ENCODE peak calls at places on chromosome 6, in five cellular contexts. One of them, this sample, is unnamed.
A peak's percentile ranks its signal among the peaks of the same experiment; 100 is the strongest.

GRCh38 chr6:166341915-166342292 is 441 bp downstream of the SFT2D1 start:
- DNase-seq in ovary: no peak
- DNase-seq in esophagus squamous epithelium: no peak
- DNase-seq in upper lobe of right lung: no peak
- DNase-seq in CD8-positive, alpha-beta T cell: no peak
- DNase-seq in this sample: peak; percentile 38

GRCh38 chr6:121042766-121043165 is 291.5 kb downstream of the TBC1D32 start:
- DNase-seq in ovary: no peak
- DNase-seq in esophagus squamous epithelium: no peak
- DNase-seq in upper lobe of right lung: no peak
- DNase-seq in CD8-positive, alpha-beta T cell: no peak
- DNase-seq in this sample: no peak

GRCh38 chr6:142537612-142538478 is 236.0 kb downstream of the ADGRG6 start:
- DNase-seq in ovary: no peak
- DNase-seq in esophagus squamous epithelium: no peak
- DNase-seq in upper lobe of right lung: no peak
- DNase-seq in CD8-positive, alpha-beta T cell: no peak
- DNase-seq in this sample: no peak

GRCh38 chr6:111573118-111573883 is 32.4 kb downstream of the TRAF3IP2 start:
- DNase-seq in ovary: no peak
- DNase-seq in esophagus squamous epithelium: no peak
- DNase-seq in upper lobe of right lung: no peak
- DNase-seq in CD8-positive, alpha-beta T cell: no peak
- DNase-seq in this sample: no peak

GRCh38 chr6:9699890-9700289 is 715.0 kb downstream of the TFAP2A start:
- DNase-seq in ovary: no peak
- DNase-seq in esophagus squamous epithelium: no peak
- DNase-seq in upper lobe of right lung: no peak
- DNase-seq in CD8-positive, alpha-beta T cell: no peak
- DNase-seq in this sample: no peak

GRCh38 chr6:31497595-31498476 is at the start of gene MICB:
- DNase-seq in ovary: peak; percentile 72
- DNase-seq in esophagus squamous epithelium: no peak
- DNase-seq in upper lobe of right lung: peak; percentile 90
- DNase-seq in CD8-positive, alpha-beta T cell: peak; percentile 88
- DNase-seq in this sample: peak; percentile 89

GRCh38 chr6:75333811-75334210 is 49.2 kb upstream of the TMEM30A start:
- DNase-seq in ovary: no peak
- DNase-seq in esophagus squamous epithelium: no peak
- DNase-seq in upper lobe of right lung: no peak
- DNase-seq in CD8-positive, alpha-beta T cell: no peak
- DNase-seq in this sample: no peak

GRCh38 chr6:3620937-3621336 is 130.6 kb downstream of the PXDC1 start:
- DNase-seq in ovary: no peak
- DNase-seq in esophagus squamous epithelium: no peak
- DNase-seq in upper lobe of right lung: no peak
- DNase-seq in CD8-positive, alpha-beta T cell: no peak
- DNase-seq in this sample: no peak

GRCh38 chr6:100678027-100678426 is 203.1 kb downstream of the ASCC3 start:
- DNase-seq in ovary: no peak
- DNase-seq in esophagus squamous epithelium: no peak
- DNase-seq in upper lobe of right lung: no peak
- DNase-seq in CD8-positive, alpha-beta T cell: no peak
- DNase-seq in this sample: no peak

GRCh38 chr6:22756365-22756764 is 187.0 kb downstream of the HDGFL1 start:
- DNase-seq in ovary: no peak
- DNase-seq in esophagus squamous epithelium: no peak
- DNase-seq in upper lobe of right lung: no peak
- DNase-seq in CD8-positive, alpha-beta T cell: no peak
- DNase-seq in this sample: no peak

GRCh38 chr6:7479801-7480266 is 61.6 kb upstream of the DSP start:
- DNase-seq in ovary: no peak
- DNase-seq in esophagus squamous epithelium: no peak
- DNase-seq in upper lobe of right lung: no peak
- DNase-seq in CD8-positive, alpha-beta T cell: no peak
- DNase-seq in this sample: peak; percentile 62

GRCh38 chr6:139597781-139598368 is 223.4 kb upstream of the CITED2 start:
- DNase-seq in ovary: peak; percentile 87
- DNase-seq in esophagus squamous epithelium: no peak
- DNase-seq in upper lobe of right lung: peak; percentile 72
- DNase-seq in CD8-positive, alpha-beta T cell: no peak
- DNase-seq in this sample: peak; percentile 80

GRCh38 chr6:25130518-25130917 is 148.7 kb upstream of the CARMIL1 start:
- DNase-seq in ovary: no peak
- DNase-seq in esophagus squamous epithelium: no peak
- DNase-seq in upper lobe of right lung: no peak
- DNase-seq in CD8-positive, alpha-beta T cell: no peak
- DNase-seq in this sample: no peak

GRCh38 chr6:105151644-105152043 is 28.2 kb downstream of the POPDC3 start:
- DNase-seq in ovary: no peak
- DNase-seq in esophagus squamous epithelium: no peak
- DNase-seq in upper lobe of right lung: no peak
- DNase-seq in CD8-positive, alpha-beta T cell: no peak
- DNase-seq in this sample: no peak

GRCh38 chr6:35299674-35300073 is 2.1 kb downstream of the DEF6 start:
- DNase-seq in ovary: no peak
- DNase-seq in esophagus squamous epithelium: no peak
- DNase-seq in upper lobe of right lung: no peak
- DNase-seq in CD8-positive, alpha-beta T cell: peak; percentile 43
- DNase-seq in this sample: no peak

GRCh38 chr6:7899046-7899888 is 11.3 kb downstream of the TXNDC5 start:
- DNase-seq in ovary: no peak
- DNase-seq in esophagus squamous epithelium: no peak
- DNase-seq in upper lobe of right lung: no peak
- DNase-seq in CD8-positive, alpha-beta T cell: no peak
- DNase-seq in this sample: no peak

GRCh38 chr6:168163096-168163731 is 84.2 kb upstream of the FRMD1 start:
- DNase-seq in ovary: no peak
- DNase-seq in esophagus squamous epithelium: no peak
- DNase-seq in upper lobe of right lung: no peak
- DNase-seq in CD8-positive, alpha-beta T cell: no peak
- DNase-seq in this sample: peak; percentile 70

GRCh38 chr6:37171141-37171969 is 1.4 kb downstream of the PIM1 start:
- DNase-seq in ovary: peak; percentile 67
- DNase-seq in esophagus squamous epithelium: no peak
- DNase-seq in upper lobe of right lung: peak; percentile 78
- DNase-seq in CD8-positive, alpha-beta T cell: peak; percentile 42
- DNase-seq in this sample: peak; percentile 74

GRCh38 chr6:161068296-161068695 is 76.7 kb downstream of the MAP3K4 start:
- DNase-seq in ovary: no peak
- DNase-seq in esophagus squamous epithelium: no peak
- DNase-seq in upper lobe of right lung: no peak
- DNase-seq in CD8-positive, alpha-beta T cell: no peak
- DNase-seq in this sample: no peak

GRCh38 chr6:148857817-148858390 is 111.1 kb downstream of the UST start:
- DNase-seq in ovary: no peak
- DNase-seq in esophagus squamous epithelium: no peak
- DNase-seq in upper lobe of right lung: no peak
- DNase-seq in CD8-positive, alpha-beta T cell: no peak
- DNase-seq in this sample: no peak

GRCh38 chr6:64041373-64041772 is 405.8 kb downstream of the PHF3 start:
- DNase-seq in ovary: no peak
- DNase-seq in esophagus squamous epithelium: no peak
- DNase-seq in upper lobe of right lung: no peak
- DNase-seq in CD8-positive, alpha-beta T cell: no peak
- DNase-seq in this sample: no peak

GRCh38 chr6:20873425-20874190 is 339.4 kb downstream of the CDKAL1 start:
- DNase-seq in ovary: no peak
- DNase-seq in esophagus squamous epithelium: no peak
- DNase-seq in upper lobe of right lung: no peak
- DNase-seq in CD8-positive, alpha-beta T cell: no peak
- DNase-seq in this sample: no peak

GRCh38 chr6:44002071-44002590 is 125.1 kb downstream of the MRPL14 start:
- DNase-seq in ovary: no peak
- DNase-seq in esophagus squamous epithelium: no peak
- DNase-seq in upper lobe of right lung: peak; percentile 75
- DNase-seq in CD8-positive, alpha-beta T cell: no peak
- DNase-seq in this sample: no peak

GRCh38 chr6:83169511-83169910 is 23.6 kb downstream of the PGM3 start:
- DNase-seq in ovary: no peak
- DNase-seq in esophagus squamous epithelium: no peak
- DNase-seq in upper lobe of right lung: no peak
- DNase-seq in CD8-positive, alpha-beta T cell: no peak
- DNase-seq in this sample: no peak

GRCh38 chr6:56193846-56194245 is 53.5 kb downstream of the COL21A1 start:
- DNase-seq in ovary: no peak
- DNase-seq in esophagus squamous epithelium: no peak
- DNase-seq in upper lobe of right lung: no peak
- DNase-seq in CD8-positive, alpha-beta T cell: no peak
- DNase-seq in this sample: no peak

GRCh38 chr6:45376310-45377040 is 1.3 kb downstream of the SUPT3H start:
- DNase-seq in ovary: no peak
- DNase-seq in esophagus squamous epithelium: no peak
- DNase-seq in upper lobe of right lung: no peak
- DNase-seq in CD8-positive, alpha-beta T cell: no peak
- DNase-seq in this sample: peak; percentile 5

GRCh38 chr6:4021133-4021861 is 57.6 kb downstream of the FAM217A start:
- DNase-seq in ovary: peak; percentile 94
- DNase-seq in esophagus squamous epithelium: peak; percentile 59
- DNase-seq in upper lobe of right lung: peak; percentile 98
- DNase-seq in CD8-positive, alpha-beta T cell: peak; percentile 85
- DNase-seq in this sample: peak; percentile 97

GRCh38 chr6:1820165-1820564 is 210.4 kb downstream of the FOXC1 start:
- DNase-seq in ovary: no peak
- DNase-seq in esophagus squamous epithelium: no peak
- DNase-seq in upper lobe of right lung: no peak
- DNase-seq in CD8-positive, alpha-beta T cell: no peak
- DNase-seq in this sample: no peak

GRCh38 chr6:132188865-132189264 is 212.4 kb downstream of the MOXD1 start:
- DNase-seq in ovary: no peak
- DNase-seq in esophagus squamous epithelium: no peak
- DNase-seq in upper lobe of right lung: no peak
- DNase-seq in CD8-positive, alpha-beta T cell: no peak
- DNase-seq in this sample: no peak

GRCh38 chr6:69768664-69769063 is 28.1 kb downstream of the LMBRD1 start:
- DNase-seq in ovary: no peak
- DNase-seq in esophagus squamous epithelium: no peak
- DNase-seq in upper lobe of right lung: no peak
- DNase-seq in CD8-positive, alpha-beta T cell: no peak
- DNase-seq in this sample: no peak

GRCh38 chr6:137316626-137317025 is 97.4 kb upstream of the IFNGR1 start:
- DNase-seq in ovary: no peak
- DNase-seq in esophagus squamous epithelium: no peak
- DNase-seq in upper lobe of right lung: no peak
- DNase-seq in CD8-positive, alpha-beta T cell: no peak
- DNase-seq in this sample: no peak
- TF ChIP-seq CTCF in ovary: no peak
- TF ChIP-seq CTCF in esophagus squamous epithelium: no peak
- TF ChIP-seq CTCF in upper lobe of right lung: no peak
- TF ChIP-seq CTCF in CD8-positive, alpha-beta T cell: no peak
- TF ChIP-seq CTCF in this sample: no peak

DNA sequence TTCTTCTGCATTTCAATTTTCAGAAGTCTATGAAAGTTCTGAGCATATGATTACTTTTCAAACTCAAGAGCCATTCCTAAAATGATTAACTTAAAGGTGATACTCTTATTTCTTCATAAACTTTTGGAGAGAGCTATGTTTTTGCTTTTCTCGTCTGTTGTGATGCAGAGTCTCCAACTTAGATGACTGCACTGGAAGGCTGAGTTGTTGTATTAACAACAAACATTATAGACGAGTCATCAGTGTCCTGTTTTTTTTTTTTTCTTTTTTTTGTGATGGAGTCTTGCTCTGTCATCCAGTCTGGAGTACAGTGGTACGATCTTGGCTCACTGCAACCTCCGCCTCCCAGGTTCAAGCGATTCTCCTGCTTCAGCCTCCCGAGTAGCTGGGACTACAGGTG is 101.9 kb downstream of the CD109 start:
- DNase-seq in ovary: no peak
- DNase-seq in esophagus squamous epithelium: no peak
- DNase-seq in upper lobe of right lung: no peak
- DNase-seq in CD8-positive, alpha-beta T cell: no peak
- DNase-seq in this sample: no peak
- H3K27ac ChIP-seq in ovary: no peak overlapping the region
- H3K27ac ChIP-seq in esophagus squamous epithelium: no peak overlapping the region
- H3K27ac ChIP-seq in upper lobe of right lung: no peak overlapping the region
- H3K27ac ChIP-seq in CD8-positive, alpha-beta T cell: no peak overlapping the region
- H3K27ac ChIP-seq in this sample: no peak overlapping the region

GRCh38 chr6:157019733-157020132 is 242.6 kb downstream of the ARID1B start:
- DNase-seq in ovary: no peak
- DNase-seq in esophagus squamous epithelium: no peak
- DNase-seq in upper lobe of right lung: no peak
- DNase-seq in CD8-positive, alpha-beta T cell: no peak
- DNase-seq in this sample: no peak

GRCh38 chr6:157022022-157022740 is 245.0 kb downstream of the ARID1B start:
- DNase-seq in ovary: peak; percentile 90
- DNase-seq in esophagus squamous epithelium: peak; percentile 54
- DNase-seq in upper lobe of right lung: peak; percentile 93
- DNase-seq in CD8-positive, alpha-beta T cell: peak; percentile 84
- DNase-seq in this sample: peak; percentile 91

GRCh38 chr6:157019115-157019628 is 242.0 kb downstream of the ARID1B start:
- DNase-seq in ovary: no peak
- DNase-seq in esophagus squamous epithelium: no peak
- DNase-seq in upper lobe of right lung: no peak
- DNase-seq in CD8-positive, alpha-beta T cell: no peak
- DNase-seq in this sample: no peak

GRCh38 chr6:157020398-157021266 is 243.5 kb downstream of the ARID1B start:
- DNase-seq in ovary: no peak
- DNase-seq in esophagus squamous epithelium: peak; percentile 35
- DNase-seq in upper lobe of right lung: peak; percentile 79
- DNase-seq in CD8-positive, alpha-beta T cell: peak; percentile 57
- DNase-seq in this sample: peak; percentile 72

GRCh38 chr6:157021267-157022021 is 244.3 kb downstream of the ARID1B start:
- DNase-seq in ovary: peak; percentile 93
- DNase-seq in esophagus squamous epithelium: peak; percentile 71
- DNase-seq in upper lobe of right lung: peak; percentile 96
- DNase-seq in CD8-positive, alpha-beta T cell: peak; percentile 91
- DNase-seq in this sample: peak; percentile 94
- TF ChIP-seq CTCF in ovary: peak; percentile 57
- TF ChIP-seq CTCF in esophagus squamous epithelium: peak; percentile 27
- TF ChIP-seq CTCF in upper lobe of right lung: peak; percentile 48
- TF ChIP-seq CTCF in CD8-positive, alpha-beta T cell: no peak
- TF ChIP-seq CTCF in this sample: no peak

DNA sequence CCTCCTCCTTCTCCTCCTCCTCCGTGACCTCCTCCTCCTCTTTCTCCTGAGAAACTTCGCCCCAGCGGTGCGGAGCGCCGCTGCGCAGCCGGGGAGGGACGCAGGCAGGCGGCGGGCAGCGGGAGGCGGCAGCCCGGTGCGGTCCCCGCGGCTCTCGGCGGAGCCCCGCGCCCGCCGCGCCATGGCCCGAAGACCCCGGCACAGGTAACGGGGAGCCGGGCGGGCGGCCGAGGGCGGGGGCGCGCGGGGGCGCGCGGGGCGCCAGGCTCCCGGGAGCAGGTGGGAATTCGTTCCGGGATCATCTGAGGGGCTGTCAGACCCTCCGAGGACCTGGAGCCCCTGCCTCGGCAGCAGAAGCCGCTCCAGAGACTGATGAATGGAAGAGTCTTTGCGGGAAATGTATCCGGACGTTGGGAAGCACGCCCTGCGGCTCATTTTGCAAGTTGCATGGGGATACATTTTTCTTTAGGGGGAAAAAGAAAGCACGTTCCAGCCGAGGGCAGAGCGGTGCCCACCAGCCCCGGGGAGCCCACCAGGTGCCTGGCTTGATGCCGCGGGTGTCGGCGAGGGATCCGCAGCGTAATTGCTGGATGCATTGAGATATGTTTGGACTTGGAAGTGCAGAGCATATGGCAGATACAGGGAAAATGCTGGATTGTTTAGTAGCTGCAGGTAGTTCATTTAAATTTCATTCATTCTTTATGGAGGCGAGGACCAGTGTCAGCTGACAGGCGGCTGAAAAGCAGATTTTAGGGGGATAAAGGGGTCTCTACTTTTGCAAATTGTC is 418 bp downstream of the MYB start:
- DNase-seq in ovary: no peak
- DNase-seq in esophagus squamous epithelium: no peak
- DNase-seq in upper lobe of right lung: no peak
- DNase-seq in CD8-positive, alpha-beta T cell: no peak
- DNase-seq in this sample: no peak
- H3K27ac ChIP-seq in ovary: no peak overlapping the region
- H3K27ac ChIP-seq in esophagus squamous epithelium: no peak overlapping the region
- H3K27ac ChIP-seq in upper lobe of right lung: no peak overlapping the region
- H3K27ac ChIP-seq in CD8-positive, alpha-beta T cell: peak overlapping the region; percentile 41
- H3K27ac ChIP-seq in this sample: no peak overlapping the region

This sample was measured in adrenal gland.